ENCODE peak calls at places on chromosomes 11 and 22, in five cellular contexts. Z is activated CD4-positive, alpha-beta T cell treated with anti-CD3 and anti-CD28 coated beads, Interleukin-2, amount 50 U/mL, for 48 hours; F is posterior vena cava; D is BE2C; X is GM10248. L is an unnamed sample.

GRCh38 chr11:12629601-12630313 is 44.5 kb upstream of the TEAD1 start:
- DNase-seq in Z (no peak), F (no peak), D (no peak), X (no peak), L (peak; percentile 17)

GRCh38 chr11:132032555-132032954 is 662.1 kb downstream of the NTM start:
- DNase-seq in Z (no peak), F (no peak), D (no peak), X (no peak), L (peak; percentile 45)

GRCh38 chr11:132992838-132993680 is 539.2 kb downstream of the OPCML start:
- DNase-seq in Z (no peak), F (no peak), D (no peak), X (no peak), L (peak; percentile 11)

GRCh38 chr11:114124601-114125144 is 65.2 kb downstream of the ZBTB16 start:
- DNase-seq in Z (no peak), F (no peak), D (no peak), X (no peak), L (no peak)

GRCh38 chr11:10042699-10043098 is 251.3 kb downstream of the SBF2 start:
- DNase-seq in Z (no peak), F (no peak), D (no peak), X (no peak), L (no peak)

GRCh38 chr11:93939084-93939780 is 81.9 kb upstream of the HEPHL1 start:
- DNase-seq in Z (no peak), F (no peak), D (no peak), X (no peak), L (peak; percentile 90)

GRCh38 chr11:103582351-103582909 is 454.0 kb upstream of the DDI1 start:
- DNase-seq in Z (no peak), F (no peak), D (no peak), X (no peak), L (no peak)

GRCh38 chr11:72306186-72306585 is 62.2 kb upstream of the PHOX2A start:
- DNase-seq in Z (no peak), F (no peak), D (no peak), X (no peak), L (no peak)

GRCh38 chr11:64864473-64865285 is 13.7 kb downstream of the EHD1 start:
- DNase-seq in Z (peak; percentile 86), F (peak; percentile 95), D (no peak), X (peak; percentile 66), L (peak; percentile 96)

GRCh38 chr11:107699371-107700348 is 12.2 kb downstream of the SLN start:
- DNase-seq in Z (no peak), F (no peak), D (no peak), X (no peak), L (peak; percentile 61)

GRCh38 chr11:90204832-90205646 is 17.8 kb downstream of the CHORDC1 start:
- DNase-seq in Z (no peak), F (no peak), D (no peak), X (peak; percentile 45), L (peak; percentile 58)

GRCh38 chr22:44759430-44760310 is 7.3 kb downstream of the ARHGAP8 start:
- DNase-seq in Z (no peak), F (no peak), D (no peak), X (no peak), L (no peak)

GRCh38 chr22:50469377-50470305 is 5.2 kb downstream of the SBF1 start:
- DNase-seq in Z (peak; percentile 94), F (no peak), D (no peak), X (peak; percentile 92), L (peak; percentile 69)

GRCh38 chr11:37504925-37505324 is 906.9 kb upstream of the RAG2 start:
- DNase-seq in Z (no peak), F (no peak), D (no peak), X (no peak), L (peak; percentile 80)

GRCh38 chr11:69160296-69161116 is 4.8 kb downstream of the SMIM38 start:
- DNase-seq in Z (no peak), F (no peak), D (no peak), X (no peak), L (no peak)

GRCh38 chr11:211295-211694 is 3.8 kb downstream of the RIC8A start:
- DNase-seq in Z (no peak), F (peak; percentile 10), D (no peak), X (no peak), L (no peak)

GRCh38 chr11:119324124-119324665 is 7.3 kb upstream of the MCAM start:
- DNase-seq in Z (no peak), F (peak; percentile 9), D (no peak), X (no peak), L (no peak)

GRCh38 chr11:71223671-71224660 is 28.4 kb downstream of the SHANK2 start:
- DNase-seq in Z (no peak), F (peak; percentile 56), D (no peak), X (no peak), L (no peak)

GRCh38 chr11:30333405-30333804 is 10.5 kb downstream of the ARL14EP start:
- DNase-seq in Z (no peak), F (no peak), D (no peak), X (no peak), L (no peak)

GRCh38 chr11:6650980-6651379 is 4.6 kb downstream of the DCHS1 start:
- DNase-seq in Z (no peak), F (no peak), D (no peak), X (no peak), L (peak; percentile 44)

GRCh38 chr11:22657101-22657694 is 9.2 kb upstream of the GAS2 start:
- DNase-seq in Z (no peak), F (no peak), D (no peak), X (peak; percentile 41), L (no peak)

GRCh38 chr11:117179048-117179999 is 781 bp downstream of the SIDT2 start:
- DNase-seq in Z (peak; percentile 53), F (no peak), D (peak; percentile 77), X (peak; percentile 61), L (peak; percentile 46)

GRCh38 chr11:130449246-130449990 is 973 bp downstream of the ADAMTS15 start:
- DNase-seq in Z (no peak), F (peak; percentile 76), D (no peak), X (no peak), L (no peak)

GRCh38 chr11:9529333-9529648 is 44.2 kb upstream of the WEE1 start:
- DNase-seq in Z (no peak), F (no peak), D (peak; percentile 46), X (no peak), L (no peak)

GRCh38 chr11:64048042-64048854 is 12.5 kb downstream of the FLRT1 start:
- DNase-seq in Z (no peak), F (no peak), D (no peak), X (no peak), L (peak; percentile 49)

GRCh38 chr22:33049125-33049729 is 9.0 kb downstream of the SYN3 start:
- DNase-seq in Z (peak; percentile 69), F (peak; percentile 87), D (peak; percentile 70), X (peak; percentile 75), L (peak; percentile 56)

GRCh38 chr11:13068211-13068610 is 59.1 kb downstream of the RASSF10 start:
- DNase-seq in Z (no peak), F (no peak), D (no peak), X (no peak), L (no peak)

GRCh38 chr11:44681698-44682097 is 45.1 kb upstream of the TSPAN18 start:
- DNase-seq in Z (no peak), F (no peak), D (no peak), X (no peak), L (peak; percentile 73)

GRCh38 chr22:23276656-23277582 is 96.6 kb downstream of the BCR start:
- DNase-seq in Z (no peak), F (no peak), D (no peak), X (no peak), L (no peak)

GRCh38 chr11:48244804-48245203 is at the start of gene OR4X2:
- DNase-seq in Z (no peak), F (no peak), D (no peak), X (no peak), L (no peak)

GRCh38 chr22:19501897-19502447 is 22.2 kb downstream of the CLDN5 start:
- DNase-seq in Z (no peak), F (no peak), D (no peak), X (no peak), L (no peak)

GRCh38 chr22:28819253-28820096 is 19.1 kb upstream of the XBP1 start:
- DNase-seq in Z (no peak), F (no peak), D (no peak), X (no peak), L (no peak)

GRCh38 chr22:17869285-17870096 is 95.2 kb upstream of the BID start:
- DNase-seq in Z (no peak), F (no peak), D (no peak), X (no peak), L (no peak)

GRCh38 chr11:93330446-93330984 is at the start of gene DEUP1:
- DNase-seq in Z (peak; percentile 19), F (peak; percentile 81), D (peak; percentile 75), X (no peak), L (no peak)

GRCh38 chr11:72781063-72781312 is 12.9 kb downstream of the STARD10 start:
- DNase-seq in Z (no peak), F (peak; percentile 73), D (no peak), X (no peak), L (no peak)

GRCh38 chr11:93303689-93304088 is 26.9 kb upstream of the DEUP1 start:
- DNase-seq in Z (no peak), F (no peak), D (no peak), X (no peak), L (no peak)

GRCh38 chr11:123594921-123595320 is 59.5 kb downstream of the SCN3B start:
- DNase-seq in Z (no peak), F (no peak), D (no peak), X (no peak), L (no peak)

GRCh38 chr11:110491577-110492352 is 62.0 kb downstream of the FDX1 start:
- DNase-seq in Z (no peak), F (no peak), D (no peak), X (no peak), L (no peak)